ENCODE peak calls at places on chromosomes 4 and X, in four cellular contexts. Q is HL-60, S is GM12878, K is K562. D is an unnamed sample.
A peak's percentile ranks its signal among the peaks of the same experiment; 100 is the strongest.

GRCh38 chr4:99746443-99746842 is 70.2 kb upstream of the DAPP1 start:
- DNase-seq in K (no peak), S (no peak), Q (no peak), D (no peak)

GRCh38 chr4:41610474-41610873 is 72.5 kb downstream of the LIMCH1 start:
- DNase-seq in K (no peak), S (no peak), Q (no peak), D (no peak)

GRCh38 chr4:19241845-19242244 is 1009.9 kb upstream of the SLIT2 start:
- DNase-seq in K (no peak), S (no peak), Q (no peak), D (no peak)

GRCh38 chr4:86014599-86014998 is 345.3 kb downstream of the MAPK10 start:
- DNase-seq in Q (no peak), S (peak; percentile 36), K (no peak), D (no peak)

GRCh38 chr4:15656038-15656470 is 897 bp upstream of the FBXL5 start:
- DNase-seq in Q (no peak), K (no peak), S (no peak), D (no peak)

GRCh38 chr4:52713456-52713937 is 37.7 kb downstream of the ERVMER34-1 start:
- DNase-seq in Q (peak; percentile 27), K (no peak), S (no peak), D (no peak)

GRCh38 chrX:28794751-28795150 is 207.5 kb downstream of the IL1RAPL1 start:
- DNase-seq in K (no peak), Q (no peak), S (no peak), D (no peak)

GRCh38 chr4:81845761-81846160 is 374.1 kb upstream of the RASGEF1B start:
- DNase-seq in Q (no peak), K (no peak), S (no peak), D (no peak)

GRCh38 chr4:107630185-107630705 is 89.8 kb downstream of the PAPSS1 start:
- DNase-seq in S (no peak), Q (no peak), K (no peak), D (no peak)

GRCh38 chr4:149634368-149634767 is 181.3 kb downstream of the IQCM start:
- DNase-seq in S (no peak), Q (no peak), K (no peak), D (no peak)

GRCh38 chr4:37631551-37631950 is 54.6 kb downstream of the RELL1 start:
- DNase-seq in S (no peak), Q (no peak), K (no peak), D (no peak)

GRCh38 chr4:3820016-3820805 is 54.0 kb downstream of the ADRA2C start:
- DNase-seq in S (no peak), Q (no peak), K (no peak), D (no peak)

GRCh38 chr4:153426207-153426886 is 39.8 kb upstream of the TMEM131L start:
- DNase-seq in S (no peak), Q (no peak), K (no peak), D (no peak)

GRCh38 chr4:112156546-112156945 is 11.3 kb downstream of the FAM241A start:
- DNase-seq in Q (no peak), K (no peak), S (no peak), D (no peak)

GRCh38 chrX:11423362-11423818 is 130.2 kb downstream of the AMELX start:
- DNase-seq in S (peak; percentile 17), K (peak; percentile 34), Q (no peak), D (no peak)

GRCh38 chr4:151887151-151887815 is 126.5 kb upstream of the GATB start:
- DNase-seq in Q (peak; percentile 18), K (no peak), S (peak; percentile 87), D (no peak)

GRCh38 chr4:23889814-23890269 is at the start of gene PPARGC1A:
- DNase-seq in Q (no peak), K (peak; percentile 10), S (no peak), D (no peak)

GRCh38 chr4:158535130-158535614 is 13.5 kb downstream of the RXFP1 start:
- DNase-seq in S (no peak), K (no peak), Q (no peak), D (no peak)

GRCh38 chr4:127586922-127587571 is 45.7 kb upstream of the INTU start:
- DNase-seq in Q (no peak), K (peak; percentile 47), S (no peak), D (peak; percentile 13)

GRCh38 chr4:55608591-55608990 is 16.5 kb upstream of the PDCL2 start:
- DNase-seq in Q (no peak), K (no peak), S (no peak), D (no peak)

GRCh38 chr4:172809998-172810397 is 358.6 kb upstream of the GALNT7 start:
- DNase-seq in Q (no peak), K (no peak), S (no peak), D (no peak)

GRCh38 chr4:94680131-94680862 is 77.5 kb upstream of the BMPR1B start:
- DNase-seq in K (no peak), S (no peak), Q (no peak), D (no peak)

GRCh38 chrX:38796926-38797325 is 4.3 kb upstream of the MID1IP1 start:
- DNase-seq in Q (no peak), S (no peak), K (no peak), D (no peak)

GRCh38 chr4:153205757-153206156 is 1.5 kb downstream of the TRIM2 start:
- DNase-seq in K (no peak), S (no peak), Q (no peak), D (no peak)

GRCh38 chr4:78584863-78585576 is 33.5 kb downstream of the ANXA3 start:
- DNase-seq in Q (no peak), S (no peak), K (no peak), D (no peak)

GRCh38 chr4:120056249-120056648 is 10.4 kb downstream of the MAD2L1 start:
- DNase-seq in S (no peak), K (no peak), Q (no peak), D (no peak)

GRCh38 chrX:83997781-83998180 is 136.8 kb downstream of the CYLC1 start:
- DNase-seq in K (no peak), S (no peak), Q (no peak), D (no peak)

GRCh38 chrX:17679820-17680219 is 57.5 kb upstream of the SCML1 start:
- DNase-seq in K (no peak), Q (no peak), S (no peak), D (no peak)

GRCh38 chr4:3246458-3247398 is 2.2 kb upstream of the MSANTD1 start:
- DNase-seq in Q (no peak), S (no peak), K (no peak), D (no peak)

GRCh38 chrX:103274284-103274683 is 2.3 kb downstream of the TCEAL5 start:
- DNase-seq in K (no peak), S (no peak), Q (no peak), D (no peak)

DNA sequence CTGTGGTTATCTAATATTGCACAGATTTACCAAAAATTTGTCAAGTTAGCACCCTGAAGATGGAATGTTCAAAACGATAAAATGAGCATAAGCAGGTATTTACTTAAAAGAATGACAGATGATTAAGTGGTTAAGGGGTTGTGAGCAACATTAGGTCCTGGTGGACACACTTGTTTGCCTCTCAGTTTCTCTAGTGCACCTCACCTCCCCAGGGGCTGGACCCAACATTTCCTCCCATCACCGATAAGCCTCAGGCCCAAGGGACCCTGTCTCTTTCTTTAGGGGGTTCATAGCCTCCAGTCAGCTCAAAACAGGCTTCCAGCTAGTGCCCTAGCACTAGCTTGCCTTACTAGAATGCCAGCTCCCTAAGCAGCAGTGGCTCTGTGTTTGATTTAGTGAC is 88.0 kb downstream of the ATP11C start:
- DNase-seq in S (no peak), Q (no peak), K (no peak), D (no peak)
- TF ChIP-seq SPI1 in S (no peak), Q (no peak), K (no peak), D (no peak)

DNA sequence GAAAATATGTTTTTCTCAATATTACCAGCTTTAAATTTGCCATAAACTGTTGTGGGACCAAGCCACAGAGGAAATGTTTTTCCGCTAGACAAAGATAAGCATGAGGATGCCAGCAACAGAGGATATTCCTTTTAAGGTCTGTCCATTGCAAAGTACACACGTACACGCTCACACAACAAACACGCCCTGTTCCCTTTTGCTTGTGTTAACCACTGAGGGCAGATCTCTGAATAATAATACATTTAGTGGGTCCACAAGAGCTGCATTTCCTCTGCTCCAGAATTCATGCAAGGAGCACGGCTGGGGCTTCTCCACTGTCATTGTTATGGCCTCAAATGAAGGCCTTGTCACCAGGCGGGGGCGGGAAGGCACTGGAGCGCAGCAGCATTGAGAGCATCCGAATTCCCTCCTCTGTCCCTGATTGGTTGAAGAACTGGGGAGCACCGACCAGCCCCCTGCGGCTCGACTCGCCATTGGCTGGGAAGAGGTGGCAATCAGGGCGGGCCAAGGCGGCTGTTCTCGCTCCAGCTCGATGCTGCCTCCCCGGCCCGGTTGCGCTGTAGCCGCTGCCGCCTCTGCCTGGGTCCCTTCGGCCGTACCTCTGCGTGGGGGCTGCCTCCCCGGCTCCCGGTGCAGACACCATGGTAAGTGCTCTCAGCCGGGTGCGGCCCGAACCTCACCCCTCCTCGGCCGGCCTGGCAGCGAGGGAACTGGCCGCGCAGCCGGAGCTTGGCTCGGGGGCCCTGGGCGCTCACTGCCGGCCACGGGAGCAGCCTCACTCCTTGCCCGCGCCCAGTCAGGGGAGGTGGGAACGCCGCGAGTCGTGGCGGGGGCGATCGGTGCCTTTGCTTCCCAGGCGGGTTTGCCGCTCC is at the start of gene GUCY1B1:
- DNase-seq in K (peak; percentile 42), S (peak; percentile 44), Q (no peak), D (peak; percentile 70)
- TF ChIP-seq POLR2AphosphoS5 in K (no peak), S (no peak), Q (no peak), D (no peak)

GRCh38 chr4:1337951-1338751 is 8.9 kb upstream of the UVSSA start:
- DNase-seq in K (no peak), S (no peak), Q (no peak), D (no peak)
- TF ChIP-seq SPI1 in K (no peak), S (no peak), Q (no peak), D (no peak)

GRCh38 chrX:136211766-136212556 is 39.2 kb downstream of the MAP7D3 start:
- DNase-seq in K (no peak), S (no peak), Q (no peak), D (no peak)
- TF ChIP-seq POLR2AphosphoS5 in K (no peak), S (no peak), Q (no peak), D (no peak)

DNA sequence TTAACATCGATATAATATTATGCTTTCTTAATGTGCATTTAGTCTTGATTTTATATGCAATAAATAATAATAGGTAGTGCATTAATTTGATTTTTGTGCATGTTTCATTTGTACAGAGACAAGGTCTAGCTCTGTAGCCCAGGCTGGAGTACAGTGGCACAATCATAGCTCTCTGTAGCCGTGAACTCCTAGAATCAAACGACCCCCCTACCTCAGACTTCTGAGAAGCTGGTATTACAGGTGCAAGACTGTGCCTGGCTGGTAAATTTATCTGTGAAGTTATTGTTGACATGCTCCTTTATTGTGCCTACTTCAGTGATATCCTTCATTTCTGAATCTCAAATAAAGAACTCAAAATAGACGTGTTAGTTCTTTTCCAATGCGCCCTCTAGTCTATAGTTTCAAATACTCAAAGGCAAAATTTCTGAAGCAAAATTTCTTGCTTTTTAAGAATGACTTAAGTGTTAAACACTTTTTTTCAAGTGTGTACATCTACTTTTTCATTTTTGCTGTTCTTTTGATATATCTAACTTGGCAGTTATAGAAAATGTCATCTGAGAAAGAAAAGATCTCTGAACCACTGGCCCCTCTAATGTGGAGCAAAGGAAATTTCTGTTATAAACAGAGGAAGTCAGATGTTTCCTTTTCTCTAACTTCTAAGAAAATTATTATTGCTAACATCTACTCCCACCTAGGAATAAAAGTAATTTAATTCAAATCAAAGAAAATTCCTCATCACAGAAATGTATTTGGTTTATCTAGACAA is 28.3 kb upstream of the GUCY1A1 start:
- DNase-seq in Q (no peak), K (no peak), S (no peak), D (no peak)
- TF ChIP-seq SPI1 in Q (no peak), K (no peak), S (no peak), D (no peak)

GRCh38 chr4:185396724-185397402 is at the start of gene ANKRD37:
- DNase-seq in S (no peak), Q (no peak), K (peak; percentile 43), D (no peak)
- TF ChIP-seq POLR2AphosphoS5 in S (peak; percentile 80), Q (no peak), K (no peak), D (no peak)

D was measured in GM12891.